ENCODE peak calls at places on chromosomes 3 and 15, in eight cellular contexts. I, U, O, E, W, M, B and J are unnamed samples.

GRCh38 chr15:95996494-95996893 is 334.0 kb upstream of the NR2F2 start:
- DNase-seq in I (no peak), U (no peak), O (no peak), E (no peak), W (no peak), M (no peak), B (peak; percentile 19), J (no peak)

GRCh38 chr15:50979041-50979440 is 70.6 kb downstream of the AP4E1 start:
- DNase-seq in I (no peak), U (no peak), O (no peak), E (no peak), W (no peak), M (no peak), B (no peak), J (no peak)

GRCh38 chr3:61645148-61645547 is 83.8 kb downstream of the PTPRG start:
- DNase-seq in I (no peak), U (no peak), O (no peak), E (no peak), W (no peak), M (peak; percentile 14), B (no peak), J (no peak)

GRCh38 chr3:185822221-185822956 is 2.5 kb downstream of the IGF2BP2 start:
- DNase-seq in I (no peak), U (no peak), O (no peak), E (no peak), W (no peak), M (no peak), B (peak; percentile 78), J (peak; percentile 24)

GRCh38 chr3:178504128-178504527 is 32.1 kb upstream of the KCNMB2 start:
- DNase-seq in I (no peak), U (no peak), O (no peak), E (no peak), W (no peak), M (peak; percentile 19), B (peak; percentile 7), J (no peak)

GRCh38 chr15:43927203-43927602 is 100.4 kb downstream of the WDR76 start:
- DNase-seq in I (no peak), U (no peak), O (no peak), E (no peak), W (no peak), M (no peak), B (no peak), J (no peak)

GRCh38 chr15:59250249-59250648 is 43.6 kb downstream of the LDHAL6B start:
- DNase-seq in I (no peak), U (peak; percentile 48), O (no peak), E (no peak), W (no peak), M (no peak), B (no peak), J (no peak)

GRCh38 chr3:197882580-197882979 is 67.4 kb upstream of the RPL35A start:
- DNase-seq in I (no peak), U (no peak), O (no peak), E (no peak), W (no peak), M (no peak), B (no peak), J (no peak)

GRCh38 chr3:174620138-174620537 is 239.0 kb upstream of the NAALADL2 start:
- DNase-seq in I (no peak), U (no peak), O (no peak), E (no peak), W (no peak), M (no peak), B (peak; percentile 36), J (no peak)

GRCh38 chr3:16945330-16945729 is 60.6 kb downstream of the PLCL2 start:
- DNase-seq in I (no peak), U (no peak), O (no peak), E (no peak), W (no peak), M (no peak), B (peak; percentile 42), J (no peak)

GRCh38 chr15:45943255-45943654 is 308.4 kb downstream of the SQOR start:
- DNase-seq in I (no peak), U (no peak), O (no peak), E (no peak), W (no peak), M (no peak), B (no peak), J (no peak)

GRCh38 chr3:157239082-157239704 is 79.2 kb upstream of the CCNL1 start:
- DNase-seq in I (peak; percentile 43), U (peak; percentile 94), O (peak; percentile 36), E (peak; percentile 84), W (peak; percentile 79), M (peak; percentile 83), B (peak; percentile 67), J (peak; percentile 43)

GRCh38 chr15:73244333-73244732 is 124.4 kb downstream of the HCN4 start:
- DNase-seq in I (no peak), U (peak; percentile 66), O (no peak), E (no peak), W (no peak), M (no peak), B (no peak), J (peak; percentile 49)

GRCh38 chr3:193951859-193952258 is 184.1 kb upstream of the HES1 start:
- DNase-seq in I (no peak), U (no peak), O (no peak), E (no peak), W (no peak), M (no peak), B (no peak), J (no peak)

GRCh38 chr3:31106204-31106603 is 211.7 kb upstream of the GADL1 start:
- DNase-seq in I (no peak), U (no peak), O (no peak), E (no peak), W (no peak), M (no peak), B (peak; percentile 91), J (no peak)

GRCh38 chr15:80832676-80833075 is 53.5 kb downstream of the CEMIP start:
- DNase-seq in I (no peak), U (no peak), O (no peak), E (no peak), W (no peak), M (no peak), B (no peak), J (no peak)

GRCh38 chr3:194999491-194999890 is 271.5 kb downstream of the XXYLT1 start:
- DNase-seq in I (no peak), U (peak; percentile 35), O (no peak), E (no peak), W (peak; percentile 20), M (no peak), B (no peak), J (no peak)

GRCh38 chr3:138023754-138024153 is 13.8 kb downstream of the CLDN18 start:
- DNase-seq in I (no peak), U (no peak), O (no peak), E (no peak), W (no peak), M (no peak), B (no peak), J (no peak)

GRCh38 chr3:43689166-43689565 is 1.6 kb upstream of the ABHD5 start:
- DNase-seq in I (no peak), U (no peak), O (no peak), E (no peak), W (no peak), M (no peak), B (no peak), J (no peak)

GRCh38 chr3:67463656-67464055 is 190.8 kb downstream of the SUCLG2 start:
- DNase-seq in I (no peak), U (no peak), O (no peak), E (no peak), W (no peak), M (no peak), B (no peak), J (no peak)

GRCh38 chr15:59999558-60000112 is 4.5 kb upstream of the FOXB1 start:
- DNase-seq in I (no peak), U (peak; percentile 72), O (no peak), E (no peak), W (peak; percentile 65), M (no peak), B (no peak), J (no peak)

GRCh38 chr3:111861396-111861795 is 2.3 kb downstream of the PHLDB2 start:
- DNase-seq in I (no peak), U (no peak), O (no peak), E (no peak), W (no peak), M (no peak), B (no peak), J (no peak)

GRCh38 chr3:82229397-82229796 is 468.0 kb upstream of the GBE1 start:
- DNase-seq in I (no peak), U (no peak), O (no peak), E (no peak), W (no peak), M (no peak), B (no peak), J (no peak)

GRCh38 chr15:39596358-39597051 is 15.6 kb downstream of the THBS1 start:
- DNase-seq in I (no peak), U (no peak), O (no peak), E (no peak), W (no peak), M (no peak), B (peak; percentile 17), J (no peak)

GRCh38 chr3:12490547-12490946 is 6.3 kb downstream of the TSEN2 start:
- DNase-seq in I (no peak), U (no peak), O (no peak), E (no peak), W (no peak), M (no peak), B (no peak), J (no peak)

GRCh38 chr3:38578551-38578950 is 70.9 kb downstream of the SCN5A start:
- DNase-seq in I (no peak), U (no peak), O (no peak), E (no peak), W (peak; percentile 32), M (no peak), B (no peak), J (no peak)

GRCh38 chr15:101176625-101177024 is 75.2 kb downstream of the CHSY1 start:
- DNase-seq in I (no peak), U (no peak), O (no peak), E (no peak), W (no peak), M (peak; percentile 30), B (peak; percentile 68), J (no peak)

GRCh38 chr3:12557472-12558105 is 702 bp downstream of the MKRN2 start:
- DNase-seq in I (no peak), U (no peak), O (no peak), E (no peak), W (no peak), M (no peak), B (peak; percentile 60), J (peak; percentile 58)

GRCh38 chr3:65568497-65568896 is 470.2 kb downstream of the MAGI1 start:
- DNase-seq in I (no peak), U (no peak), O (no peak), E (no peak), W (no peak), M (no peak), B (no peak), J (no peak)

GRCh38 chr3:195468841-195469240 is 26.0 kb upstream of the ACAP2 start:
- DNase-seq in I (no peak), U (no peak), O (no peak), E (no peak), W (peak; percentile 10), M (no peak), B (no peak), J (no peak)

GRCh38 chr3:41489205-41489604 is 289.9 kb downstream of the CTNNB1 start:
- DNase-seq in I (no peak), U (no peak), O (no peak), E (no peak), W (no peak), M (no peak), B (no peak), J (no peak)

GRCh38 chr3:194983121-194983520 is 287.8 kb downstream of the XXYLT1 start:
- DNase-seq in I (no peak), U (no peak), O (no peak), E (no peak), W (peak; percentile 29), M (no peak), B (no peak), J (no peak)

GRCh38 chr15:70475921-70476320 is 287.4 kb downstream of the UACA start:
- DNase-seq in I (no peak), U (no peak), O (no peak), E (no peak), W (no peak), M (no peak), B (no peak), J (no peak)

GRCh38 chr3:127856801-127857200 is 34.5 kb upstream of the MGLL start:
- DNase-seq in I (no peak), U (no peak), O (no peak), E (no peak), W (no peak), M (no peak), B (no peak), J (no peak)